ENCODE peak calls at places on chromosomes 3 and 15, in four cellular contexts. A, X, T and L are unnamed samples.

GRCh38 chr15:63793046-63793483 is 40.7 kb downstream of the HERC1 start:
- DNase-seq in A (no peak), X (no peak), T (no peak), L (no peak)

GRCh38 chr15:80550219-80550909 is 144.7 kb upstream of the ABHD17C start:
- DNase-seq in A (no peak), X (no peak), T (peak; percentile 85), L (peak; percentile 57)

GRCh38 chr15:64897345-64897985 is 14.2 kb upstream of the ANKDD1A start:
- DNase-seq in A (no peak), X (no peak), T (no peak), L (no peak)

GRCh38 chr15:52181938-52182780 is 9.0 kb downstream of the GNB5 start:
- DNase-seq in A (no peak), X (no peak), T (no peak), L (no peak)

GRCh38 chr15:47356297-47356696 is 361.0 kb upstream of the SEMA6D start:
- DNase-seq in A (no peak), X (no peak), T (no peak), L (no peak)

GRCh38 chr3:170222647-170223541 is 670 bp downstream of the PRKCI start:
- DNase-seq in A (no peak), X (peak; percentile 69), T (no peak), L (no peak)

GRCh38 chr3:151226088-151226563 is 23.1 kb upstream of the GPR171 start:
- DNase-seq in A (no peak), X (no peak), T (no peak), L (peak; percentile 23)

GRCh38 chr15:51112078-51112477 is 17.4 kb upstream of the TNFAIP8L3 start:
- DNase-seq in A (no peak), X (no peak), T (no peak), L (no peak)

GRCh38 chr3:175495331-175495730 is 636.2 kb downstream of the NAALADL2 start:
- DNase-seq in A (no peak), X (no peak), T (no peak), L (no peak)

GRCh38 chr3:177283983-177284382 is 86.7 kb upstream of the TBL1XR1 start:
- DNase-seq in A (no peak), X (no peak), T (no peak), L (no peak)

GRCh38 chr15:45454825-45455224 is 67.7 kb downstream of the SLC30A4 start:
- DNase-seq in A (no peak), X (peak; percentile 59), T (peak; percentile 75), L (peak; percentile 87)

GRCh38 chr3:12507871-12508281 is 23.6 kb downstream of the TSEN2 start:
- DNase-seq in A (no peak), X (no peak), T (no peak), L (no peak)

GRCh38 chr3:99928758-99929408 is 111.2 kb downstream of the CMSS1 start:
- DNase-seq in A (no peak), X (no peak), T (no peak), L (no peak)
- TF ChIP-seq CTCF in A (no peak), X (no peak), T (no peak), L (no peak)

GRCh38 chr15:35678774-35679173 is 132.8 kb upstream of the DPH6 start:
- DNase-seq in A (no peak), X (no peak), T (no peak), L (no peak)

GRCh38 chr15:35671197-35671596 is 125.2 kb upstream of the DPH6 start:
- DNase-seq in A (no peak), X (no peak), T (no peak), L (no peak)

GRCh38 chr15:35671981-35672380 is 126.0 kb upstream of the DPH6 start:
- DNase-seq in A (no peak), X (no peak), T (no peak), L (no peak)

GRCh38 chr15:35673093-35673573 is 127.2 kb upstream of the DPH6 start:
- DNase-seq in A (no peak), X (no peak), T (no peak), L (no peak)

DNA sequence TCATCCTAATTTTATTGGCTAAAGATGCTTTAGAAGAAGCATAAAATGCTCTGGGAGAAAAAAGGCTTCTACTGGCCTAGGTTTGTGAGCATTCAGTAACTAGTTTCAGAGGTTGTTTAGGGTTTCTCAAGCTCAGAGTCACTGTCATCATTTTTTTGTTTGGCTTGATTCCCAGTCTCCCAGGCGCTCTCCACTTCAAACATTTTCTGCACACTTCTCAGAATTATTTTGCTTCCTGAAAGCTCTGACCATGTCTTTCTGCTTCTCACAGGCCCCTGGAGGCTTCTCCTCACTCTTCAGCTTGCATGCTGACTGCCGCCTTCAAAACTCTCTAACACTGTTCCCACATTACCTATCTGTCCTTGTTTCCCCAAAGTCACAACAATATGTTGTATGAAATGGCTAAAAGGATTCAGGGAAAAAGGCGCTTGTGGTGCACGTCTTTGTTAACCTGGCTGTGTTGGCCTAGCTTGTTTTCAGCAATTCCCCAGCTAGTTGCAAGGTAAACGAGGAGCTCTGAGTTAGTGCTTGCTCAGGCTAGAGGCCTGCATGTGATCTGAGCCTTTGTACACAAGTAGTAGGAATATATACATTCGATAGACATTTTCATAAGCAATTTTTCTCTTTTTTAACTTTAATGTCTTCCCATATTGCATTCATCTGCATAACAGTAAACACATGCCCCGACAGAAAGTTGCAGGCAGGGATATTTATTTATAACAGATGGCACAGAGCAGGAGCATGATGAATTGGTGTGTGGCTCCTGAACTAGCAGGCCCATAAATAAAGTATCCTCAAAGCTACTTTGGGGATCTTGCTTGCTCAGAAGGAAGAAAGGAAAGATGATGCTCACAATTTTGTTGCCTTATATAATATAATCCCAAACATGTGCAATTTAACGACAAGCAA is 129.2 kb upstream of the DPH6 start:
- DNase-seq in A (no peak), X (no peak), T (peak; percentile 31), L (no peak)
- TF ChIP-seq CTCF in A (no peak), X (no peak), T (no peak), L (no peak)

GRCh38 chr3:131530374-131530773 is 27.6 kb upstream of the MRPL3 start:
- DNase-seq in A (no peak), X (no peak), T (no peak), L (no peak)

GRCh38 chr3:131530843-131531242 is 28.1 kb upstream of the MRPL3 start:
- DNase-seq in A (no peak), X (no peak), T (no peak), L (no peak)

GRCh38 chr3:131532645-131533044 is 29.9 kb upstream of the MRPL3 start:
- DNase-seq in A (no peak), X (no peak), T (no peak), L (no peak)

GRCh38 chr3:131526801-131527347 is 24.1 kb upstream of the MRPL3 start:
- DNase-seq in A (peak; percentile 84), X (peak; percentile 38), T (no peak), L (peak; percentile 4)
- TF ChIP-seq CTCF in A (no peak), X (peak; percentile 37), T (peak; percentile 67), L (peak; percentile 50)

GRCh38 chr15:78282324-78282723 is 17.1 kb downstream of the SKIC8 start:
- DNase-seq in A (no peak), X (no peak), T (no peak), L (no peak)

GRCh38 chr15:78290222-78290621 is 9.2 kb downstream of the SKIC8 start:
- DNase-seq in A (no peak), X (no peak), T (no peak), L (no peak)

GRCh38 chr15:78280289-78281072 is 16.1 kb downstream of the DNAJA4 start:
- DNase-seq in A (no peak), X (no peak), T (no peak), L (no peak)

GRCh38 chr15:78284758-78285157 is 14.7 kb downstream of the SKIC8 start:
- DNase-seq in A (no peak), X (no peak), T (no peak), L (no peak)
- TF ChIP-seq CTCF in A (no peak), X (no peak), T (peak; percentile 20), L (peak; percentile 3)